ENCODE peak calls at places on chromosomes 3 and 15, in seven cellular contexts. Y, Q, X, E, C, H and L are unnamed samples.

GRCh38 chr15:67137951-67138935 is 72.8 kb downstream of the SMAD3 start:
- DNase-seq in Q (no peak), C (no peak), H (no peak), Y (no peak), X (no peak), E (no peak), L (no peak)

GRCh38 chr3:187858086-187858485 is 112.8 kb upstream of the BCL6 start:
- DNase-seq in C (no peak), H (no peak), Y (no peak), Q (no peak), X (no peak), E (no peak), L (no peak)

GRCh38 chr3:31639828-31640227 is 107.1 kb downstream of the STT3B start:
- DNase-seq in C (no peak), X (no peak), Y (peak), H (no peak), Q (no peak), E (no peak), L (no peak)

GRCh38 chr15:53446376-53446775 is 313.1 kb downstream of the WDR72 start:
- DNase-seq in Q (peak), E (no peak), H (peak), Y (no peak), X (no peak), C (no peak), L (no peak)

GRCh38 chr3:114551770-114552526 is 258.1 kb downstream of the TIGIT start:
- DNase-seq in X (no peak), E (peak), Q (no peak), Y (no peak), C (no peak), H (no peak), L (no peak)

GRCh38 chr3:142447308-142447851 is 457 bp downstream of the XRN1 start:
- DNase-seq in E (peak), X (peak), C (no peak), H (peak), Q (peak), Y (peak), L (peak)

GRCh38 chr15:58415636-58416035 is 16.2 kb upstream of the LIPC start:
- DNase-seq in Y (no peak), C (no peak), X (no peak), H (no peak), Q (no peak), E (no peak), L (no peak)

GRCh38 chr3:12947504-12948369 is 106.4 kb upstream of the RPL32 start:
- DNase-seq in Q (no peak), E (no peak), X (no peak), Y (peak), C (no peak), H (peak), L (no peak)

GRCh38 chr3:53046171-53047170 is 598 bp upstream of the SFMBT1 start:
- DNase-seq in X (peak), H (peak), C (no peak), Q (peak), Y (peak), E (no peak), L (peak)

GRCh38 chr3:128484404-128485282 is 8.4 kb downstream of the GATA2 start:
- DNase-seq in C (no peak), X (no peak), E (no peak), Q (no peak), Y (no peak), H (no peak), L (no peak)

GRCh38 chr3:10620833-10621082 is 115.4 kb upstream of the ATP2B2 start:
- DNase-seq in E (no peak), C (no peak), X (no peak), Y (no peak), H (no peak), Q (no peak), L (no peak)

GRCh38 chr3:43892535-43892934 is 201.8 kb downstream of the ABHD5 start:
- DNase-seq in Y (peak), C (no peak), H (no peak), Q (peak), E (no peak), X (no peak), L (no peak)

GRCh38 chr15:60647246-60647645 is 168.3 kb upstream of the ICE2 start:
- DNase-seq in E (no peak), X (no peak), Q (no peak), H (no peak), Y (no peak), C (no peak), L (no peak)

GRCh38 chr3:40477671-40478070 is 749 bp downstream of the ZNF619 start:
- DNase-seq in H (no peak), X (no peak), Y (peak), E (no peak), Q (no peak), C (no peak), L (no peak)

GRCh38 chr3:22245122-22245521 is 494.1 kb upstream of the ZNF385D start:
- DNase-seq in Q (no peak), C (no peak), Y (no peak), E (peak), H (no peak), X (no peak), L (no peak)

GRCh38 chr3:175951047-175951694 is 1092.0 kb downstream of the NAALADL2 start:
- DNase-seq in C (no peak), E (no peak), Y (no peak), X (no peak), Q (no peak), H (no peak), L (no peak)

GRCh38 chr15:69824075-69824876 is 273.4 kb downstream of the TLE3 start:
- DNase-seq in E (no peak), H (no peak), X (no peak), Y (no peak), Q (no peak), C (no peak), L (no peak)

GRCh38 chr15:50889589-50889988 is 18.9 kb upstream of the AP4E1 start:
- DNase-seq in H (no peak), C (no peak), E (no peak), X (no peak), Q (no peak), Y (no peak), L (no peak)

GRCh38 chr15:50778089-50778488 is 12.6 kb upstream of the SPPL2A start:
- DNase-seq in Y (no peak), H (no peak), Q (no peak), C (no peak), E (no peak), X (no peak), L (no peak)

GRCh38 chr3:39146611-39147373 is 6.6 kb downstream of the CSRNP1 start:
- DNase-seq in Y (peak), X (peak), E (peak), H (peak), Q (no peak), C (peak), L (peak)

GRCh38 chr3:196227629-196228493 is 11.5 kb downstream of the SLC51A start:
- DNase-seq in Q (no peak), Y (no peak), H (no peak), C (no peak), X (no peak), E (no peak), L (no peak)

GRCh38 chr3:61562810-61563613 is 1.6 kb downstream of the PTPRG start:
- DNase-seq in X (no peak), Y (no peak), C (no peak), Q (no peak), H (peak), E (no peak), L (no peak)

GRCh38 chr3:23811117-23811487 is 5.3 kb downstream of the UBE2E1 start:
- DNase-seq in Y (no peak), H (peak), C (no peak), X (no peak), Q (peak), E (no peak), L (no peak)

GRCh38 chr3:43759297-43759782 is 68.6 kb downstream of the ABHD5 start:
- DNase-seq in X (no peak), Q (no peak), C (peak), Y (peak), E (peak), H (no peak), L (no peak)

GRCh38 chr3:69809076-69809835 is 70.0 kb downstream of the MITF start:
- DNase-seq in Y (no peak), Q (no peak), E (no peak), H (no peak), C (no peak), X (no peak), L (no peak)

GRCh38 chr15:79900087-79900486 is 3.3 kb upstream of the MTHFS start:
- DNase-seq in Y (peak), H (no peak), C (no peak), E (no peak), X (no peak), Q (no peak), L (no peak)

GRCh38 chr3:140765246-140765645 is 87.4 kb downstream of the TRIM42 start:
- DNase-seq in Q (no peak), E (no peak), H (no peak), Y (no peak), C (no peak), X (no peak), L (no peak)

GRCh38 chr3:52315977-52316764 is at the start of gene DNAH1:
- DNase-seq in Y (no peak), Q (peak), H (no peak), C (no peak), X (no peak), E (no peak), L (no peak)

GRCh38 chr3:24167468-24167867 is 222.4 kb downstream of the NR1D2 start:
- DNase-seq in Q (no peak), H (no peak), X (no peak), C (no peak), Y (no peak), E (no peak), L (no peak)

GRCh38 chr15:83090465-83090864 is 17.0 kb upstream of the TM6SF1 start:
- DNase-seq in Y (no peak), C (no peak), X (no peak), Q (no peak), E (no peak), H (no peak), L (no peak)

GRCh38 chr15:37877851-37878577 is 56.4 kb upstream of the TMCO5A start:
- DNase-seq in Y (no peak), E (peak), H (no peak), C (no peak), X (no peak), Q (no peak), L (no peak)

GRCh38 chr15:93362821-93363220 is 273.8 kb upstream of the RGMA start:
- DNase-seq in E (no peak), C (no peak), H (no peak), Q (no peak), Y (no peak), X (no peak), L (no peak)

GRCh38 chr3:176948123-176948522 is 249.2 kb downstream of the TBL1XR1 start:
- DNase-seq in Q (no peak), X (no peak), E (no peak), H (no peak), C (no peak), Y (no peak), L (no peak)

GRCh38 chr3:158936530-158937113 is 134.8 kb downstream of the MFSD1 start:
- DNase-seq in Q (no peak), Y (no peak), C (no peak), E (no peak), X (no peak), H (no peak), L (no peak)

GRCh38 chr3:74624301-74624700 is 9.8 kb upstream of the CNTN3 start:
- DNase-seq in Y (no peak), X (no peak), E (no peak), Q (no peak), H (no peak), C (no peak), L (no peak)

GRCh38 chr15:78195735-78196201 is 38.6 kb downstream of the ACSBG1 start:
- DNase-seq in C (no peak), X (peak), H (peak), Q (peak), Y (peak), E (no peak), L (no peak)

GRCh38 chr3:40864915-40865314 is 334.4 kb upstream of the CTNNB1 start:
- DNase-seq in Q (no peak), Y (no peak), C (no peak), X (no peak), H (no peak), E (no peak), L (no peak)